ENCODE peak calls at places on chromosomes 3 and 15, in five cellular contexts. One of them, this sample, is unnamed.

GRCh38 chr3:65004795-65005295 is 317.0 kb upstream of the ADAMTS9 start:
- DNase-seq in EL: no peak
- DNase-seq in HT1080: no peak
- DNase-seq in naive thymus-derived CD8-positive, alpha-beta T cell: no peak
- DNase-seq in fibroblast of mammary gland: no peak
- DNase-seq in this sample: no peak

GRCh38 chr3:62100233-62100989 is 272.9 kb downstream of the FEZF2 start:
- DNase-seq in fibroblast of mammary gland: no peak
- DNase-seq in HT1080: no peak
- DNase-seq in naive thymus-derived CD8-positive, alpha-beta T cell: no peak
- DNase-seq in EL: no peak
- DNase-seq in this sample: no peak

GRCh38 chr15:94453227-94453626 is 221.9 kb downstream of the MCTP2 start:
- DNase-seq in EL: no peak
- DNase-seq in HT1080: no peak
- DNase-seq in fibroblast of mammary gland: no peak
- DNase-seq in naive thymus-derived CD8-positive, alpha-beta T cell: no peak
- DNase-seq in this sample: no peak

GRCh38 chr3:13110678-13111116 is 37.5 kb upstream of the IQSEC1 start:
- DNase-seq in HT1080: peak; percentile 9
- DNase-seq in naive thymus-derived CD8-positive, alpha-beta T cell: peak; percentile 72
- DNase-seq in fibroblast of mammary gland: no peak
- DNase-seq in EL: peak; percentile 69
- DNase-seq in this sample: no peak

GRCh38 chr3:193196746-193197145 is 44.3 kb upstream of the PLAAT1 start:
- DNase-seq in fibroblast of mammary gland: no peak
- DNase-seq in EL: no peak
- DNase-seq in HT1080: no peak
- DNase-seq in naive thymus-derived CD8-positive, alpha-beta T cell: no peak
- DNase-seq in this sample: no peak

GRCh38 chr3:31721709-31722108 is 189.0 kb downstream of the STT3B start:
- DNase-seq in HT1080: no peak
- DNase-seq in fibroblast of mammary gland: no peak
- DNase-seq in EL: no peak
- DNase-seq in naive thymus-derived CD8-positive, alpha-beta T cell: no peak
- DNase-seq in this sample: no peak

GRCh38 chr3:196207159-196207832 is 3.9 kb downstream of the ZDHHC19 start:
- DNase-seq in EL: no peak
- DNase-seq in fibroblast of mammary gland: no peak
- DNase-seq in naive thymus-derived CD8-positive, alpha-beta T cell: peak; percentile 25
- DNase-seq in HT1080: no peak
- DNase-seq in this sample: no peak

GRCh38 chr3:188646592-188646991 is 492.6 kb downstream of the LPP start:
- DNase-seq in HT1080: peak; percentile 20
- DNase-seq in fibroblast of mammary gland: no peak
- DNase-seq in EL: no peak
- DNase-seq in naive thymus-derived CD8-positive, alpha-beta T cell: peak; percentile 16
- DNase-seq in this sample: peak; percentile 53

GRCh38 chr15:31758126-31758525 is 272.2 kb upstream of the CHRNA7 start:
- DNase-seq in fibroblast of mammary gland: peak; percentile 58
- DNase-seq in naive thymus-derived CD8-positive, alpha-beta T cell: no peak
- DNase-seq in HT1080: peak; percentile 24
- DNase-seq in EL: peak; percentile 14
- DNase-seq in this sample: no peak

GRCh38 chr3:158845748-158846350 is 44.0 kb downstream of the MFSD1 start:
- DNase-seq in HT1080: peak; percentile 71
- DNase-seq in naive thymus-derived CD8-positive, alpha-beta T cell: peak; percentile 62
- DNase-seq in fibroblast of mammary gland: peak; percentile 33
- DNase-seq in EL: peak; percentile 34
- DNase-seq in this sample: peak; percentile 82

GRCh38 chr3:187016639-187017345 is 86.5 kb downstream of the ST6GAL1 start:
- DNase-seq in fibroblast of mammary gland: peak; percentile 16
- DNase-seq in EL: peak; percentile 58
- DNase-seq in naive thymus-derived CD8-positive, alpha-beta T cell: no peak
- DNase-seq in HT1080: peak; percentile 68
- DNase-seq in this sample: peak; percentile 98

GRCh38 chr3:188348445-188349244 is 194.7 kb downstream of the LPP start:
- DNase-seq in fibroblast of mammary gland: peak; percentile 94
- DNase-seq in naive thymus-derived CD8-positive, alpha-beta T cell: no peak
- DNase-seq in HT1080: peak; percentile 89
- DNase-seq in EL: peak; percentile 94
- DNase-seq in this sample: peak; percentile 67

GRCh38 chr3:103515116-103515515 is 1080.3 kb downstream of the ZPLD1 start:
- DNase-seq in EL: no peak
- DNase-seq in naive thymus-derived CD8-positive, alpha-beta T cell: no peak
- DNase-seq in fibroblast of mammary gland: no peak
- DNase-seq in HT1080: no peak
- DNase-seq in this sample: no peak

GRCh38 chr3:178618197-178618596 is 82.0 kb downstream of the KCNMB2 start:
- DNase-seq in HT1080: peak; percentile 60
- DNase-seq in naive thymus-derived CD8-positive, alpha-beta T cell: no peak
- DNase-seq in EL: peak; percentile 9
- DNase-seq in fibroblast of mammary gland: peak; percentile 34
- DNase-seq in this sample: no peak

GRCh38 chr3:99286266-99286845 is 352.0 kb upstream of the COL8A1 start:
- DNase-seq in fibroblast of mammary gland: peak; percentile 23
- DNase-seq in naive thymus-derived CD8-positive, alpha-beta T cell: no peak
- DNase-seq in HT1080: no peak
- DNase-seq in EL: peak; percentile 15
- DNase-seq in this sample: no peak

GRCh38 chr3:153599685-153600084 is 437.7 kb downstream of the RAP2B start:
- DNase-seq in EL: peak; percentile 70
- DNase-seq in naive thymus-derived CD8-positive, alpha-beta T cell: no peak
- DNase-seq in fibroblast of mammary gland: peak; percentile 94
- DNase-seq in HT1080: peak; percentile 95
- DNase-seq in this sample: no peak